ENCODE peak calls at places on chromosomes 6 and 20, in six cellular contexts. U is fibroblast of mammary gland, E is K562, N is cardiac muscle cell, G is nephron progenitor cell, L is foreskin fibroblast. W is an unnamed sample.

GRCh38 chr6:112770341-112770740 is 423.2 kb downstream of the RFPL4B start:
- DNase-seq in U (no peak), E (no peak), N (peak; percentile 66), G (no peak), L (no peak), W (no peak)

GRCh38 chr6:32442977-32443552 is 3.4 kb downstream of the HLA-DRA start:
- DNase-seq in U (no peak), E (no peak), N (no peak), G (no peak), L (no peak), W (no peak)

GRCh38 chr6:143964667-143965066 is 43.4 kb downstream of the PLAGL1 start:
- DNase-seq in U (no peak), E (peak; percentile 36), N (no peak), G (no peak), L (peak; percentile 14), W (no peak)

GRCh38 chr6:37149750-37150149 is 20.2 kb upstream of the PIM1 start:
- DNase-seq in U (no peak), E (no peak), N (no peak), G (no peak), L (no peak), W (no peak)

GRCh38 chr6:47168176-47168575 is 126.0 kb upstream of the ADGRF1 start:
- DNase-seq in U (peak; percentile 98), E (peak; percentile 30), N (no peak), G (no peak), L (peak; percentile 98), W (peak; percentile 99)

GRCh38 chr6:48378874-48379407 is 267.9 kb upstream of the PTCHD4 start:
- DNase-seq in U (no peak), E (no peak), N (no peak), G (no peak), L (no peak), W (no peak)

GRCh38 chr6:107641500-107641931 is 151.6 kb downstream of the SOBP start:
- DNase-seq in U (no peak), E (no peak), N (no peak), G (no peak), L (no peak), W (no peak)

GRCh38 chr6:122977180-122977579 is 18.9 kb upstream of the CLVS2 start:
- DNase-seq in U (no peak), E (no peak), N (no peak), G (no peak), L (no peak), W (no peak)

GRCh38 chr6:166307981-166308768 is at the start of gene PRR18:
- DNase-seq in U (no peak), E (no peak), N (peak; percentile 38), G (peak; percentile 56), L (no peak), W (no peak)

GRCh38 chr20:39109933-39110818 is 148.0 kb downstream of the DHX35 start:
- DNase-seq in U (no peak), E (no peak), N (no peak), G (no peak), L (no peak), W (no peak)

GRCh38 chr20:20480126-20480525 is 112.2 kb downstream of the INSM1 start:
- DNase-seq in U (peak; percentile 44), E (no peak), N (no peak), G (no peak), L (no peak), W (no peak)

GRCh38 chr6:156720739-156721714 is 56.2 kb upstream of the ARID1B start:
- DNase-seq in U (no peak), E (no peak), N (no peak), G (no peak), L (peak; percentile 15), W (no peak)

GRCh38 chr6:55913213-55914195 is 38.1 kb upstream of the BMP5 start:
- DNase-seq in U (peak; percentile 61), E (no peak), N (peak; percentile 8), G (no peak), L (peak; percentile 50), W (no peak)

GRCh38 chr6:106085984-106086832 is at the start of gene PRDM1:
- DNase-seq in U (peak; percentile 64), E (peak; percentile 87), N (peak; percentile 82), G (peak; percentile 84), L (peak; percentile 92), W (peak; percentile 75)

GRCh38 chr6:42320762-42321161 is 103.1 kb upstream of the MRPS10 start:
- DNase-seq in U (no peak), E (no peak), N (no peak), G (no peak), L (peak; percentile 37), W (peak; percentile 32)

GRCh38 chr20:36105731-36106226 is 48.8 kb upstream of the EPB41L1 start:
- DNase-seq in U (no peak), E (no peak), N (no peak), G (no peak), L (no peak), W (no peak)

GRCh38 chr6:131972761-131973160 is 21.6 kb upstream of the CCN2 start:
- DNase-seq in U (no peak), E (no peak), N (no peak), G (no peak), L (no peak), W (no peak)

GRCh38 chr6:147699637-147700036 is 191.1 kb downstream of the SAMD5 start:
- DNase-seq in U (peak; percentile 84), E (no peak), N (no peak), G (no peak), L (peak; percentile 85), W (no peak)

GRCh38 chr6:114304304-114304887 is 38.4 kb downstream of the HS3ST5 start:
- DNase-seq in U (peak; percentile 24), E (no peak), N (peak; percentile 44), G (no peak), L (peak; percentile 56), W (peak; percentile 11)

GRCh38 chr6:7805828-7806227 is 79.9 kb downstream of the BMP6 start:
- DNase-seq in U (no peak), E (no peak), N (no peak), G (no peak), L (no peak), W (no peak)

GRCh38 chr6:170096191-170096802 is 194.6 kb downstream of the DLL1 start:
- DNase-seq in U (no peak), E (no peak), N (no peak), G (peak; percentile 33), L (no peak), W (no peak)

GRCh38 chr6:18035330-18035854 is 48.0 kb upstream of the KIF13A start:
- DNase-seq in U (no peak), E (no peak), N (no peak), G (no peak), L (no peak), W (no peak)

GRCh38 chr6:137133136-137133535 is 40.3 kb downstream of the IL22RA2 start:
- DNase-seq in U (no peak), E (no peak), N (no peak), G (no peak), L (no peak), W (no peak)

GRCh38 chr6:137134483-137134882 is 39.0 kb downstream of the IL22RA2 start:
- DNase-seq in U (no peak), E (no peak), N (no peak), G (no peak), L (no peak), W (no peak)

DNA sequence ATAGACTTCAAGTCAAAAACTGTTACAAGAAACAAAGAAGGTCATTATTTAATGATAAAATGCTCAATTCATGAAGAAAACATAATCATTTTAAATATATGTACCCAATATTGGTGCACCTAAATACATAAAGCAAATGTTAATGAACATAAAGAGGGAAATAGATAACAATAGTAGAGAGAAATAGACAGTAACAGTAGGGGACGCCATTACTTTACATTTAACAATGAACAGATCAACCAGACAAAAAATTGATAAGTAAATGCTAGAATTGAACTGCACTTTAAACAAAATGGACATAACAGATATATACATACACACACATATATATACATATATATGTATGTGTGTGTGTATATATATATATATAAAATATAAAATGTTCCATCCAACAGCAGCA is 37.4 kb downstream of the IL22RA2 start:
- DNase-seq in U (peak; percentile 36), E (no peak), N (no peak), G (no peak), L (peak; percentile 29), W (no peak)
- TF ChIP-seq CTCF in U (peak; percentile 48), E (no peak), N (peak; percentile 33), G (no peak), L (no peak), W (peak; percentile 64)

GRCh38 chr20:44273231-44274215 is 26.4 kb downstream of the GDAP1L1 start:
- DNase-seq in U (no peak), E (peak; percentile 12), N (no peak), G (no peak), L (no peak), W (no peak)

GRCh38 chr20:44274303-44275017 is 27.4 kb downstream of the GDAP1L1 start:
- DNase-seq in U (no peak), E (no peak), N (no peak), G (no peak), L (no peak), W (no peak)

GRCh38 chr20:44268802-44269201 is 21.7 kb downstream of the GDAP1L1 start:
- DNase-seq in U (no peak), E (no peak), N (no peak), G (no peak), L (no peak), W (no peak)

DNA sequence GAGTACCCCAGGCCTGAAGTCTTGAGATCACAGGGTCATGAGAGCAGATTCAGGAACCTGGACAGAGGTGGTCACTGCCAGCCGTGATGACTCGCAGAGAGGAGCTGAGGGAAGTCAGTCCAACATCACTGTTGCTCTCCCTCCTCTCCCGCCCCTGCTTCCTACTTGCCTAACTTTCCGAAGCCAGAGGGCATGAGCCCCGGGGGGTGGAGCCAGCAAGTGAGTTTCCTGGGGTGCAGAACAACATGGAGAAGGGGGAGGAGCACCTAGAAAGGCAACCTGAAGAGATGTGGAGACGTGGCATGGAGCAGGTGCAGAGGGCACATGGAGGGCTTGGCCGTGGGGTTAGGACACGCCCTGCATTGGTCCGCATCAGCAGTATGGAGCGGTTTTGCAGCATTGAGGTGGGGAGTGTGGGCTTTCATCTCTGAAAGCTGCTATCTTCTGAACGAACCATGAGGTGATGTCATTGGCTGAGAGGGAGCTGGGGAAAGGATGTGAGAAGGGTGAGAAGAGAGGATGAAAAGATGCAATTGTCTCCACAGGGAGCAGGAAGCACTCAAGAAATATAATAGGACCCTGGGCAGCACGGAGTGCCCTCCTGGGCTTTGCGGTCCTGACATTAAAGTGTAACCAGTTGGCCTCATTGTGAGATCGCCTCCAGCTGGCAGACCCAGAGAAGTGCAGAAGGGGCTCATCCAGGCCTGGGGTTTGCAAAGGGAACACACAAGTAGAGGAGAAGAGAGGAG is 25.0 kb downstream of the GDAP1L1 start:
- DNase-seq in U (no peak), E (peak; percentile 15), N (no peak), G (no peak), L (no peak), W (no peak)
- TF ChIP-seq CTCF in U (peak; percentile 32), E (peak; percentile 61), N (peak; percentile 19), G (no peak), L (no peak), W (peak; percentile 31)

GRCh38 chr20:47493954-47494293 is 7.8 kb upstream of the NCOA3 start:
- DNase-seq in U (no peak), E (no peak), N (no peak), G (no peak), L (no peak), W (no peak)
- TF ChIP-seq CTCF in U (no peak), E (no peak), N (no peak), G (no peak), L (no peak), W (no peak)

GRCh38 chr6:95654176-95654575 is 76.8 kb downstream of the MANEA start:
- DNase-seq in U (no peak), E (no peak), N (no peak), G (no peak), L (no peak), W (no peak)

GRCh38 chr6:95649451-95649850 is 72.1 kb downstream of the MANEA start:
- DNase-seq in U (no peak), E (no peak), N (no peak), G (no peak), L (no peak), W (no peak)

GRCh38 chr6:95648636-95649035 is 71.3 kb downstream of the MANEA start:
- DNase-seq in U (no peak), E (no peak), N (no peak), G (no peak), L (no peak), W (no peak)
- TF ChIP-seq CTCF in U (no peak), E (no peak), N (no peak), G (no peak), L (no peak), W (no peak)